ENCODE peak calls at places on chromosomes 7 and 10, in six cellular contexts. One of them, this sample, is unnamed.

GRCh38 chr10:84348431-84348830 is 20.0 kb downstream of the CCSER2 start:
- DNase-seq in cardiac muscle cell: no peak
- DNase-seq in epithelial cell of esophagus: peak
- DNase-seq in A549: no peak
- DNase-seq in AG09309: no peak
- DNase-seq in psoas muscle: no peak
- DNase-seq in this sample: no peak

GRCh38 chr7:115679976-115680375 is 350.6 kb downstream of the TFEC start:
- DNase-seq in A549: peak
- DNase-seq in epithelial cell of esophagus: peak
- DNase-seq in cardiac muscle cell: peak
- DNase-seq in psoas muscle: no peak
- DNase-seq in AG09309: no peak
- DNase-seq in this sample: no peak

GRCh38 chr10:88525371-88526079 is 57.6 kb downstream of the RNLS start:
- DNase-seq in epithelial cell of esophagus: peak
- DNase-seq in A549: peak
- DNase-seq in psoas muscle: no peak
- DNase-seq in cardiac muscle cell: no peak
- DNase-seq in AG09309: peak
- DNase-seq in this sample: no peak

GRCh38 chr10:127757033-127757432 is 20.0 kb downstream of the FOXI2 start:
- DNase-seq in AG09309: no peak
- DNase-seq in cardiac muscle cell: no peak
- DNase-seq in A549: no peak
- DNase-seq in psoas muscle: no peak
- DNase-seq in epithelial cell of esophagus: no peak
- DNase-seq in this sample: no peak

GRCh38 chr10:52256832-52257691 is 57.0 kb upstream of the DKK1 start:
- DNase-seq in psoas muscle: no peak
- DNase-seq in A549: peak
- DNase-seq in cardiac muscle cell: no peak
- DNase-seq in epithelial cell of esophagus: no peak
- DNase-seq in AG09309: no peak
- DNase-seq in this sample: no peak

GRCh38 chr7:116809636-116810266 is 52.6 kb upstream of the CAPZA2 start:
- DNase-seq in cardiac muscle cell: peak
- DNase-seq in AG09309: peak
- DNase-seq in A549: peak
- DNase-seq in epithelial cell of esophagus: peak
- DNase-seq in psoas muscle: no peak
- DNase-seq in this sample: no peak

GRCh38 chr10:16909271-16909767 is 92.1 kb upstream of the RSU1 start:
- DNase-seq in epithelial cell of esophagus: no peak
- DNase-seq in cardiac muscle cell: no peak
- DNase-seq in psoas muscle: no peak
- DNase-seq in A549: no peak
- DNase-seq in AG09309: peak
- DNase-seq in this sample: no peak

GRCh38 chr10:121936295-121936694 is 8.5 kb upstream of the ATE1 start:
- DNase-seq in A549: peak
- DNase-seq in psoas muscle: no peak
- DNase-seq in cardiac muscle cell: no peak
- DNase-seq in AG09309: no peak
- DNase-seq in epithelial cell of esophagus: no peak
- DNase-seq in this sample: no peak

GRCh38 chr10:124175701-124176100 is 82.3 kb upstream of the CHST15 start:
- DNase-seq in epithelial cell of esophagus: no peak
- DNase-seq in cardiac muscle cell: no peak
- DNase-seq in AG09309: no peak
- DNase-seq in psoas muscle: no peak
- DNase-seq in A549: no peak
- DNase-seq in this sample: no peak

GRCh38 chr7:48141551-48141950 is 29.7 kb upstream of the ABCA13 start:
- DNase-seq in epithelial cell of esophagus: no peak
- DNase-seq in AG09309: no peak
- DNase-seq in cardiac muscle cell: no peak
- DNase-seq in psoas muscle: no peak
- DNase-seq in A549: no peak
- DNase-seq in this sample: no peak

GRCh38 chr7:27606270-27607209 is 56.1 kb downstream of the HIBADH start:
- DNase-seq in cardiac muscle cell: peak
- DNase-seq in epithelial cell of esophagus: peak
- DNase-seq in A549: peak
- DNase-seq in AG09309: peak
- DNase-seq in psoas muscle: no peak
- DNase-seq in this sample: no peak

GRCh38 chr7:107372298-107372697 is 97.6 kb upstream of the GPR22 start:
- DNase-seq in cardiac muscle cell: no peak
- DNase-seq in A549: no peak
- DNase-seq in psoas muscle: no peak
- DNase-seq in AG09309: no peak
- DNase-seq in epithelial cell of esophagus: peak
- DNase-seq in this sample: no peak

GRCh38 chr10:16814081-16814480 is 3.1 kb downstream of the RSU1 start:
- DNase-seq in A549: no peak
- DNase-seq in AG09309: no peak
- DNase-seq in cardiac muscle cell: no peak
- DNase-seq in epithelial cell of esophagus: no peak
- DNase-seq in psoas muscle: no peak
- DNase-seq in this sample: no peak

GRCh38 chr10:68576118-68576517 is 16.0 kb downstream of the TET1 start:
- DNase-seq in AG09309: no peak
- DNase-seq in A549: no peak
- DNase-seq in epithelial cell of esophagus: no peak
- DNase-seq in cardiac muscle cell: no peak
- DNase-seq in psoas muscle: no peak
- DNase-seq in this sample: no peak

GRCh38 chr7:87148332-87148955 is 3.8 kb upstream of the DMTF1 start:
- DNase-seq in A549: peak
- DNase-seq in cardiac muscle cell: no peak
- DNase-seq in AG09309: no peak
- DNase-seq in psoas muscle: no peak
- DNase-seq in epithelial cell of esophagus: peak
- DNase-seq in this sample: no peak

GRCh38 chr10:131817866-131818509 is 82.8 kb upstream of the PPP2R2D start:
- DNase-seq in cardiac muscle cell: no peak
- DNase-seq in psoas muscle: peak
- DNase-seq in AG09309: no peak
- DNase-seq in A549: no peak
- DNase-seq in epithelial cell of esophagus: no peak
- DNase-seq in this sample: no peak

GRCh38 chr10:112959207-112959838 is 9.3 kb downstream of the TCF7L2 start:
- DNase-seq in A549: peak
- DNase-seq in AG09309: peak
- DNase-seq in epithelial cell of esophagus: peak
- DNase-seq in cardiac muscle cell: no peak
- DNase-seq in psoas muscle: no peak
- DNase-seq in this sample: no peak

GRCh38 chr7:36277247-36277542 is 112.5 kb upstream of the ANLN start:
- DNase-seq in psoas muscle: no peak
- DNase-seq in AG09309: no peak
- DNase-seq in cardiac muscle cell: no peak
- DNase-seq in A549: no peak
- DNase-seq in epithelial cell of esophagus: no peak
- DNase-seq in this sample: no peak

GRCh38 chr7:16813232-16813616 is 8.4 kb upstream of the AGR2 start:
- DNase-seq in AG09309: no peak
- DNase-seq in epithelial cell of esophagus: no peak
- DNase-seq in A549: peak
- DNase-seq in cardiac muscle cell: no peak
- DNase-seq in psoas muscle: no peak
- DNase-seq in this sample: no peak

GRCh38 chr7:93047514-93048099 is 70.2 kb downstream of the SAMD9 start:
- DNase-seq in A549: no peak
- DNase-seq in AG09309: no peak
- DNase-seq in psoas muscle: no peak
- DNase-seq in epithelial cell of esophagus: no peak
- DNase-seq in cardiac muscle cell: no peak
- DNase-seq in this sample: no peak

GRCh38 chr7:44286182-44286617 is 39.2 kb downstream of the CAMK2B start:
- DNase-seq in AG09309: no peak
- DNase-seq in psoas muscle: peak
- DNase-seq in cardiac muscle cell: no peak
- DNase-seq in A549: no peak
- DNase-seq in epithelial cell of esophagus: no peak
- DNase-seq in this sample: peak

GRCh38 chr7:81801532-81801931 is 31.7 kb upstream of the HGF start:
- DNase-seq in psoas muscle: no peak
- DNase-seq in cardiac muscle cell: no peak
- DNase-seq in AG09309: no peak
- DNase-seq in A549: no peak
- DNase-seq in epithelial cell of esophagus: no peak
- DNase-seq in this sample: no peak

GRCh38 chr10:73810735-73811465 is 498 bp downstream of the NDST2 start:
- DNase-seq in cardiac muscle cell: peak
- DNase-seq in psoas muscle: peak
- DNase-seq in epithelial cell of esophagus: peak
- DNase-seq in AG09309: no peak
- DNase-seq in A549: peak
- DNase-seq in this sample: peak

GRCh38 chr10:102643346-102644065 is 773 bp upstream of the TRIM8 start:
- DNase-seq in psoas muscle: peak
- DNase-seq in cardiac muscle cell: peak
- DNase-seq in epithelial cell of esophagus: peak
- DNase-seq in AG09309: peak
- DNase-seq in A549: peak
- DNase-seq in this sample: peak

GRCh38 chr7:45092931-45093235 is 4.1 kb upstream of the NACAD start:
- DNase-seq in psoas muscle: peak
- DNase-seq in A549: no peak
- DNase-seq in AG09309: no peak
- DNase-seq in epithelial cell of esophagus: no peak
- DNase-seq in cardiac muscle cell: no peak
- DNase-seq in this sample: peak

GRCh38 chr7:107043916-107044346 is 574 bp upstream of the PRKAR2B start:
- DNase-seq in epithelial cell of esophagus: no peak
- DNase-seq in cardiac muscle cell: no peak
- DNase-seq in psoas muscle: no peak
- DNase-seq in A549: no peak
- DNase-seq in AG09309: no peak
- DNase-seq in this sample: no peak

GRCh38 chr7:112449353-112449752 is 907 bp upstream of the IFRD1 start:
- DNase-seq in AG09309: no peak
- DNase-seq in psoas muscle: no peak
- DNase-seq in cardiac muscle cell: no peak
- DNase-seq in A549: peak
- DNase-seq in epithelial cell of esophagus: peak
- DNase-seq in this sample: no peak

GRCh38 chr10:79142064-79142491 is 73.3 kb downstream of the ZMIZ1 start:
- DNase-seq in epithelial cell of esophagus: no peak
- DNase-seq in A549: no peak
- DNase-seq in psoas muscle: no peak
- DNase-seq in AG09309: peak
- DNase-seq in cardiac muscle cell: peak
- DNase-seq in this sample: peak

GRCh38 chr7:30543815-30544525 is 39.3 kb upstream of the GGCT start:
- DNase-seq in A549: no peak
- DNase-seq in psoas muscle: no peak
- DNase-seq in AG09309: no peak
- DNase-seq in cardiac muscle cell: no peak
- DNase-seq in epithelial cell of esophagus: no peak
- DNase-seq in this sample: no peak

GRCh38 chr10:45495438-45496152 is 121.6 kb downstream of the ALOX5 start:
- DNase-seq in epithelial cell of esophagus: peak
- DNase-seq in cardiac muscle cell: no peak
- DNase-seq in AG09309: no peak
- DNase-seq in A549: peak
- DNase-seq in psoas muscle: no peak
- DNase-seq in this sample: no peak

GRCh38 chr10:70499829-70500167 is 21.2 kb downstream of the PALD1 start:
- DNase-seq in AG09309: no peak
- DNase-seq in cardiac muscle cell: no peak
- DNase-seq in psoas muscle: no peak
- DNase-seq in epithelial cell of esophagus: no peak
- DNase-seq in A549: no peak
- DNase-seq in this sample: no peak
- H3K4me3 ChIP-seq in AG09309: no peak
- H3K4me3 ChIP-seq in cardiac muscle cell: no peak
- H3K4me3 ChIP-seq in psoas muscle: no peak
- H3K4me3 ChIP-seq in epithelial cell of esophagus: no peak
- H3K4me3 ChIP-seq in A549: no peak
- H3K4me3 ChIP-seq in this sample: no peak

GRCh38 chr10:107880185-107880584 is 715.7 kb upstream of the SORCS1 start:
- DNase-seq in epithelial cell of esophagus: peak
- DNase-seq in A549: no peak
- DNase-seq in cardiac muscle cell: no peak
- DNase-seq in psoas muscle: no peak
- DNase-seq in AG09309: no peak
- DNase-seq in this sample: no peak
- H3K4me3 ChIP-seq in epithelial cell of esophagus: no peak
- H3K4me3 ChIP-seq in A549: no peak
- H3K4me3 ChIP-seq in cardiac muscle cell: no peak
- H3K4me3 ChIP-seq in psoas muscle: no peak
- H3K4me3 ChIP-seq in AG09309: no peak
- H3K4me3 ChIP-seq in this sample: no peak

DNA sequence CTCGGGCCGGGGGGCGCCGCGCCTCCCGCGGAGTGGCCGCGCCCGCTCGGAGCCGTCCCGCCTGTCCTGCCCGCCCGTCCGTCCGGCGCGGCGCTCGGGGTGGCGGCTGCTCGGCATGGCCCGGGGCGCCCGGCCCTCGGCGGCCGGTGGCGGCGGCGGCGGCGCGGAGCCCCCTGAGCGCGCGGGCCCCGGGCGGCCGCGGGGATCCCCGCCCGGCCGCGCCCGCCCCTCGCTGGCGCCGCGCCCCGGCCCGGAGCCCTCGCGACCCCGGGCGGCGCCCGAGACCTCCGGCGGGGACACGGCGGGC is 373 bp downstream of the SDK1 start:
- DNase-seq in cardiac muscle cell: no peak
- DNase-seq in psoas muscle: no peak
- DNase-seq in AG09309: no peak
- DNase-seq in A549: no peak
- DNase-seq in epithelial cell of esophagus: no peak
- DNase-seq in this sample: peak
- H3K4me3 ChIP-seq in cardiac muscle cell: peak
- H3K4me3 ChIP-seq in psoas muscle: peak
- H3K4me3 ChIP-seq in AG09309: no peak
- H3K4me3 ChIP-seq in A549: peak
- H3K4me3 ChIP-seq in epithelial cell of esophagus: no peak
- H3K4me3 ChIP-seq in this sample: peak

GRCh38 chr10:100008708-100009282 is 952 bp downstream of the DNMBP start:
- DNase-seq in AG09309: no peak
- DNase-seq in A549: no peak
- DNase-seq in epithelial cell of esophagus: peak
- DNase-seq in cardiac muscle cell: no peak
- DNase-seq in psoas muscle: no peak
- DNase-seq in this sample: no peak

GRCh38 chr10:100004805-100005510 is 4.8 kb downstream of the DNMBP start:
- DNase-seq in epithelial cell of esophagus: no peak
- DNase-seq in A549: no peak
- DNase-seq in cardiac muscle cell: no peak
- DNase-seq in psoas muscle: no peak
- DNase-seq in AG09309: no peak
- DNase-seq in this sample: no peak

GRCh38 chr10:100007239-100008141 is 2.3 kb downstream of the DNMBP start:
- DNase-seq in psoas muscle: no peak
- DNase-seq in AG09309: no peak
- DNase-seq in A549: no peak
- DNase-seq in epithelial cell of esophagus: no peak
- DNase-seq in cardiac muscle cell: no peak
- DNase-seq in this sample: no peak

GRCh38 chr10:100008142-100008522 is 1.6 kb downstream of the DNMBP start:
- DNase-seq in psoas muscle: no peak
- DNase-seq in A549: no peak
- DNase-seq in cardiac muscle cell: no peak
- DNase-seq in epithelial cell of esophagus: peak
- DNase-seq in AG09309: no peak
- DNase-seq in this sample: no peak

GRCh38 chr10:100006241-100006886 is 3.4 kb downstream of the DNMBP start:
- DNase-seq in psoas muscle: no peak
- DNase-seq in A549: peak
- DNase-seq in AG09309: peak
- DNase-seq in epithelial cell of esophagus: peak
- DNase-seq in cardiac muscle cell: no peak
- DNase-seq in this sample: no peak
- H3K4me3 ChIP-seq in psoas muscle: peak
- H3K4me3 ChIP-seq in A549: peak
- H3K4me3 ChIP-seq in AG09309: peak
- H3K4me3 ChIP-seq in epithelial cell of esophagus: peak
- H3K4me3 ChIP-seq in cardiac muscle cell: no peak
- H3K4me3 ChIP-seq in this sample: no peak